ENCODE peak calls at places on chromosomes 4 and X, in five cellular contexts. One of them, this sample, is unnamed.

GRCh38 chrX:115896362-115896761 is 274.2 kb upstream of the AGTR2 start:
- DNase-seq in H9: no peak
- DNase-seq in D341Med: no peak
- DNase-seq in stimulated activated CD4-positive, alpha-beta T cell treated with anti-CD3 and anti-CD28 coated beads, Interleukin-1b, Interleukin-23, amount 100 ng/mL, for 4 hours: no peak
- DNase-seq in HFFc6: no peak
- DNase-seq in this sample: no peak

GRCh38 chrX:111181883-111182400 is 86.0 kb downstream of the PAK3 start:
- DNase-seq in HFFc6: no peak
- DNase-seq in H9: no peak
- DNase-seq in stimulated activated CD4-positive, alpha-beta T cell treated with anti-CD3 and anti-CD28 coated beads, Interleukin-1b, Interleukin-23, amount 100 ng/mL, for 4 hours: no peak
- DNase-seq in D341Med: peak; percentile 11
- DNase-seq in this sample: no peak

GRCh38 chr4:2306773-2307410 is 45.0 kb upstream of the MXD4 start:
- DNase-seq in HFFc6: no peak
- DNase-seq in stimulated activated CD4-positive, alpha-beta T cell treated with anti-CD3 and anti-CD28 coated beads, Interleukin-1b, Interleukin-23, amount 100 ng/mL, for 4 hours: no peak
- DNase-seq in H9: no peak
- DNase-seq in D341Med: no peak
- DNase-seq in this sample: no peak

GRCh38 chr4:149183638-149184037 is 632.0 kb downstream of the IQCM start:
- DNase-seq in stimulated activated CD4-positive, alpha-beta T cell treated with anti-CD3 and anti-CD28 coated beads, Interleukin-1b, Interleukin-23, amount 100 ng/mL, for 4 hours: no peak
- DNase-seq in D341Med: no peak
- DNase-seq in H9: peak; percentile 31
- DNase-seq in HFFc6: no peak
- DNase-seq in this sample: no peak

GRCh38 chr4:82232891-82233290 is 140.9 kb downstream of the HNRNPD start:
- DNase-seq in D341Med: no peak
- DNase-seq in stimulated activated CD4-positive, alpha-beta T cell treated with anti-CD3 and anti-CD28 coated beads, Interleukin-1b, Interleukin-23, amount 100 ng/mL, for 4 hours: no peak
- DNase-seq in H9: no peak
- DNase-seq in HFFc6: no peak
- DNase-seq in this sample: no peak

GRCh38 chrX:104679175-104679574 is 113.2 kb downstream of the IL1RAPL2 start:
- DNase-seq in H9: no peak
- DNase-seq in D341Med: no peak
- DNase-seq in HFFc6: no peak
- DNase-seq in stimulated activated CD4-positive, alpha-beta T cell treated with anti-CD3 and anti-CD28 coated beads, Interleukin-1b, Interleukin-23, amount 100 ng/mL, for 4 hours: no peak
- DNase-seq in this sample: no peak

GRCh38 chrX:86747091-86747490 is 598.8 kb downstream of the DACH2 start:
- DNase-seq in H9: no peak
- DNase-seq in D341Med: no peak
- DNase-seq in HFFc6: no peak
- DNase-seq in stimulated activated CD4-positive, alpha-beta T cell treated with anti-CD3 and anti-CD28 coated beads, Interleukin-1b, Interleukin-23, amount 100 ng/mL, for 4 hours: no peak
- DNase-seq in this sample: no peak

GRCh38 chr4:48109413-48110263 is 24.4 kb downstream of the TXK start:
- DNase-seq in HFFc6: peak; percentile 19
- DNase-seq in D341Med: peak; percentile 36
- DNase-seq in H9: no peak
- DNase-seq in stimulated activated CD4-positive, alpha-beta T cell treated with anti-CD3 and anti-CD28 coated beads, Interleukin-1b, Interleukin-23, amount 100 ng/mL, for 4 hours: no peak
- DNase-seq in this sample: no peak

GRCh38 chr4:16626945-16627344 is 271.5 kb downstream of the LDB2 start:
- DNase-seq in stimulated activated CD4-positive, alpha-beta T cell treated with anti-CD3 and anti-CD28 coated beads, Interleukin-1b, Interleukin-23, amount 100 ng/mL, for 4 hours: no peak
- DNase-seq in D341Med: no peak
- DNase-seq in H9: no peak
- DNase-seq in HFFc6: peak; percentile 87
- DNase-seq in this sample: no peak

This sample was measured in BE2C.